ENCODE peak calls at places on chromosomes 13 and 19, in seven cellular contexts. R is ovary, A is esophagus muscularis mucosa, O is K562, U is tibial nerve, G is A549, V is suprapubic skin. E is an unnamed sample.

GRCh38 chr13:109785141-109785891 is 1.1 kb downstream of the IRS2 start:
- DNase-seq in R (peak; percentile 47), A (peak; percentile 92), O (no peak), U (no peak), G (no peak), V (peak; percentile 76), E (peak; percentile 76)

GRCh38 chr13:103002279-103002678 is 63.9 kb downstream of the SLC10A2 start:
- DNase-seq in R (no peak), A (no peak), O (no peak), U (no peak), G (no peak), V (no peak), E (no peak)

GRCh38 chr19:48568345-48568886 is 16.4 kb downstream of the SULT2B1 start:
- DNase-seq in R (peak; percentile 77), A (peak; percentile 96), O (peak; percentile 52), U (peak; percentile 68), G (peak; percentile 91), V (peak; percentile 91), E (peak; percentile 95)

GRCh38 chr13:68176486-68176885 is 946.4 kb upstream of the PCDH9 start:
- DNase-seq in R (no peak), A (no peak), O (no peak), U (no peak), G (no peak), V (no peak), E (no peak)

GRCh38 chr19:17109962-17110598 is 34.5 kb downstream of the MYO9B start:
- DNase-seq in R (no peak), A (no peak), O (no peak), U (peak; percentile 35), G (no peak), V (no peak), E (no peak)

GRCh38 chr19:40771101-40771539 is 4.2 kb upstream of the MIA start:
- DNase-seq in R (no peak), A (no peak), O (no peak), U (no peak), G (no peak), V (no peak), E (no peak)

GRCh38 chr19:54211214-54211613 is 10.6 kb downstream of the RPS9 start:
- DNase-seq in R (no peak), A (no peak), O (no peak), U (no peak), G (no peak), V (no peak), E (no peak)

GRCh38 chr13:106562301-106562700 is 5.6 kb downstream of the ARGLU1 start:
- DNase-seq in R (no peak), A (no peak), O (no peak), U (no peak), G (no peak), V (no peak), E (no peak)

GRCh38 chr13:21053231-21053630 is 8.2 kb downstream of the LATS2 start:
- DNase-seq in R (no peak), A (no peak), O (no peak), U (no peak), G (no peak), V (no peak), E (no peak)

DNA sequence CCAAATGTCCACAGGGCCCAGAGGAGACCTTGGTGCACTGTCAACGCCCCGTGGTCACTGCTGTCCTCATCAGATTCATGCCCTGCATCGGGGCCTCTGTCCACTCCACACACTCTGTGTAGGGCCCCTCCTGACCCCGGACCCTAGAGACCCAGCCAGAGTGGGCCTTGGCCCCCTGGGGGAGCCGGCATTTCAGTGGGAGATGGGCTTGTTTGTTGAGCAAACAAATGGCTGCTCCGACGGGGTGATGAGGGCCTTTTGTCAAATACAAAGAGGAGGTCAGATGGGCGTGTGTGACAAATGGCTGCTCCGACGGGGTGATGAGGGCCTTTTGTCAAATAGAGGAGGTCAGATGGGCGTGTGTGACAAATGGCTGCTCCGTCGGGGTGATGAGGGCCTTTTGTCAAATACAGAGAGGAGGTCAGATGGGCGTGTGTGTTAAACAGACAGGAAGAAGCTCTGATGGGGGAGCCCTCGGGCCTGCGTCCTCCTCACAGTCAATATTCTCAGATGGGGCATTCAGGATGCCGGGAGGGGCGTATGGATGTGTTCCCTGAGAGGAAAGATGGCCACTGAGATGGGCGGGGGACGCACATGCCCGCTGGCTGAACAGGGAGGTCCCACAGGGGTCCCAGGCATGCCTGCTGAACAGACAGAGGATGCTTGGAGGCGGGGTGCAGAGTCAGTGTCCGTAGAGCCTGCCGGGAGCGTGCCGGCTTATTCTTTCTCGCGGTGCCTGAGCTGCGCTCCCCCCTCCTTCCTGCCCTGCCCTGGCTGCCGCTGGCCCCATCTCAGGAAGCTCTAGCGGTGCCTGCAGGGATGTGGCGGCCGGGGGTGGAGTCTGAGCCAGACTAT is 36.3 kb downstream of the SMIM24 start:
- DNase-seq in R (no peak), A (peak; percentile 87), O (no peak), U (no peak), G (no peak), V (no peak), E (no peak)
- H3K27ac ChIP-seq in R (no peak overlapping the region), A (peak overlapping the region; percentile 71), O (no peak overlapping the region), U (no peak overlapping the region), G (no peak overlapping the region), V (no peak overlapping the region), E (peak overlapping the region; percentile 68)

GRCh38 chr13:72205773-72206172 is 338.8 kb upstream of the DACH1 start:
- DNase-seq in R (no peak), A (no peak), O (no peak), U (no peak), G (no peak), V (no peak), E (no peak)
- TF ChIP-seq EP300 in R (no peak), A (no peak), O (no peak), U (no peak), G (no peak), V (no peak), E (no peak)

GRCh38 chr19:4363571-4364304 is 20.4 kb downstream of the MPND start:
- DNase-seq in R (no peak), A (no peak), O (no peak), U (no peak), G (no peak), V (peak; percentile 64), E (no peak)
- H3K27ac ChIP-seq in R (no peak overlapping the region), A (no peak overlapping the region), O (no peak overlapping the region), U (no peak overlapping the region), G (no peak overlapping the region), V (no peak overlapping the region), E (no peak overlapping the region)

DNA sequence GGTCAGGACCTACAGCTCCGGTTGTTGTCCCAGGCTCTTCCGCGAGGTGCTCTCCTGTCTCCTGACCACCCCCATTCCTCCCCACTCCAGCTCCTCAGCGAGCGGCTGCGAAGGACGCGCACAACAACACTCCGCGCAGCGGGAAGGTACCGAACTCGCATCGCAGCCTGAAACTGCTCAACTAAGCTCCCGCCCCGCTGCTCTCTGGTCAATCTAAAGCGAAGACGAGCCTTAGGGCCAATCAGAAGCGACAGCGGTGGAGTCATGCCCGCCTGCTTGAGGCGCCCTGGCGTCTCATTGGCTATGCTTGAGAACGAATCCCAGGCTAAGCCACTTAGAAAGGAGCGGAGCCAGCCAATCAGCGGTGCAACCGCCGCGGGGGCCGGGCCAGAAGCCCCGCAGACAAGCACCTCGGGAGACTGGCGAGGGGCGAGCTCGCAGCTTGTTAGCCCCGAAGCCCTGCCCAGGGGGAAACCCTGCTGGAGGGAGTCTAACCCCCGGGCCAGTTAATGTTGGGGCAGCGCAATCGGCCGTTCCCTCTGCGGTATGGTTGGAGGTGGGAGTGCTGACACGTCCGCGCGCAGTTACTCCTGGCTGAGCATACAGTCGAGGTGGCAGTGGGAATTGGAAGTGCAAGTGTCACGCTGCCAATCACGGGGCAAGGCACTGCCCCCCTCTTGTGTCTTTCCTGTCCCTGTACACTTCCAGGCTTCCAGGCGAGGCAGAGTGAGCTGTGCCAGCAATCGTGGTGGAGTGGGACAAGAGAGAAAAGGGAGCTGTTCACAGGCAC is 1.9 kb upstream of the ZBTB32 start:
- DNase-seq in R (peak; percentile 89), A (peak; percentile 99), O (peak; percentile 98), U (peak; percentile 93), G (peak; percentile 100), V (peak; percentile 98), E (peak; percentile 98)
- TF ChIP-seq EP300 in R (no peak), A (no peak), O (no peak), U (peak; percentile 62), G (no peak), V (no peak), E (no peak)

DNA sequence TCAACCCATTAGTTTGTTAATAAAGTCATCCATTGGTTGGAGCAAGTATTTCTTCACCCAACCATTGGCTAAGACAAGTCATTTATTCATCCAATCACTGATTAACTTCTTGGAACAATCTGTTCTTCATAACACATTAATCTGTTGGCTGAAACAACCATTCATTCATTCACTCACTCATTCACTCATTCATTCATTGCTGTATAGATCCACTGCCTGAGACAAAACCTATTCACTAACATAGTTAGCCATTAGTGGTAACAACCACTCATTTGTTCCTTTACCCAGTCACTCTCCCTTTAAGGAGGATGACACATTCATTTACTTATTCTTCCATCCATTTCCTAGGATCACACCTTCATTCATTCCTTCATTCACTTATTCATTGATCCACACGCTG is 15.2 kb downstream of the EML2 start:
- DNase-seq in R (no peak), A (no peak), O (no peak), U (no peak), G (no peak), V (no peak), E (no peak)
- H3K27ac ChIP-seq in R (no peak overlapping the region), A (no peak overlapping the region), O (no peak overlapping the region), U (no peak overlapping the region), G (no peak overlapping the region), V (no peak overlapping the region), E (no peak overlapping the region)

GRCh38 chr13:113296842-113297369 is at the start of gene LAMP1:
- DNase-seq in R (peak; percentile 99), A (peak; percentile 100), O (peak; percentile 94), U (peak; percentile 99), G (peak; percentile 84), V (peak; percentile 99), E (peak; percentile 99)
- TF ChIP-seq EP300 in R (peak; percentile 88), A (peak; percentile 31), O (peak; percentile 63), U (peak; percentile 75), G (no peak), V (peak; percentile 35), E (peak; percentile 79)

GRCh38 chr13:23359882-23360281 is 73.6 kb downstream of the SACS start:
- DNase-seq in R (no peak), A (no peak), O (no peak), U (no peak), G (no peak), V (no peak), E (no peak)
- H3K27ac ChIP-seq in R (no peak overlapping the region), A (no peak overlapping the region), O (no peak overlapping the region), U (no peak overlapping the region), G (no peak overlapping the region), V (no peak overlapping the region), E (no peak overlapping the region)

DNA sequence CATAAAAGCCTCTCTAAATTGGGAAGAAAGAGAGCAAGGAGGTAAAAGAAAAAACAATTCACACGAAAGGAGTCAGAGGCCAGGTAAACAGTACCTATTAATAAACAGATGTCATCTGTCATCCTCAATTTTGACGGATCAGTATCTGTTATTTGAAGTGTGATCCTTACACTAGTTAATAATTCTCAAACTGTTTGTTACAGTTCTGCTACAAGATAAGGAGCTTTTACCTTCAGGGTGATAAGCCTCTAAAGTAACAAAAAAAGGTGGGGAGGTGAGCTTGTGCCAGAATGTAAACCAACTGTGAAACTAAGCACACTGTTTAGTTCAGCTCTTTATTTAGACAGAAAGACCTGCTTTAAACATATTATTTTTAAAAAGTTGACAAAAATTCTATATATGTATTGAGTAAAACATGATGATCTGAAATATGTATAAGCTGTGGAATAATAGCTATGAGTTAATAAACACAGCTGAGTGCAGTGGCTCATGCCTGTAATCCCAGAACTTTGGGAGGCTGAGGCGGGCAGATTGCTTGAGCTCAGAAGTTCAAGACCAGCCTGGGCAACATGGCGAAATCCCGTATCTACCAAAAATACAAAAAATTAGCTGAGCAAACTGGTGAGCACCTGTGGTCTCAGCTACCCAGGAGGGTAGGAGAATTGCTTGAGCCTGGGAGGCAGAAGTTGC is 48.4 kb upstream of the EBPL start:
- DNase-seq in R (no peak), A (no peak), O (no peak), U (no peak), G (no peak), V (no peak), E (no peak)
- TF ChIP-seq EP300 in R (no peak), A (no peak), O (no peak), U (no peak), G (no peak), V (no peak), E (no peak)